ENCODE peak calls at places on chromosomes 4 and X, in ten cellular contexts. J, S, G, M, F, E, P, I, W and Q are unnamed samples.

GRCh38 chrX:77652095-77652494 is 133.9 kb downstream of the ATRX start:
- DNase-seq in J (no peak), F (no peak), P (no peak), M (no peak), S (no peak), G (no peak), W (no peak), I (no peak), E (no peak), Q (no peak)

GRCh38 chr4:122533841-122534240 is 77.3 kb upstream of the IL2 start:
- DNase-seq in P (no peak), E (no peak), G (no peak), S (no peak), J (no peak), I (no peak), W (no peak), F (no peak), M (no peak), Q (no peak)

GRCh38 chr4:173461170-173461569 is 62.3 kb upstream of the SCRG1 start:
- DNase-seq in P (no peak), G (no peak), J (no peak), M (peak; percentile 31), I (no peak), S (no peak), E (peak; percentile 62), W (no peak), F (no peak), Q (no peak)

GRCh38 chrX:100928660-100929613 is at the start of gene XKRX:
- DNase-seq in J (peak; percentile 35), P (peak; percentile 71), W (peak; percentile 91), M (peak; percentile 39), G (peak; percentile 19), E (peak; percentile 40), I (peak; percentile 80), F (no peak), S (peak; percentile 23), Q (peak; percentile 78)

GRCh38 chr4:182906786-182907185 is 10.4 kb downstream of the DCTD start:
- DNase-seq in S (no peak), W (no peak), P (no peak), E (no peak), F (no peak), J (no peak), M (no peak), G (no peak), I (no peak), Q (no peak)

GRCh38 chrX:119407681-119408080 is 8.5 kb downstream of the SLC25A43 start:
- DNase-seq in I (no peak), M (no peak), W (no peak), J (no peak), P (no peak), S (no peak), E (no peak), F (no peak), G (no peak), Q (no peak)

GRCh38 chr4:130238121-130238520 is 1142.2 kb downstream of the C4orf33 start:
- DNase-seq in S (no peak), G (no peak), J (no peak), F (no peak), M (no peak), E (peak; percentile 25), I (no peak), P (no peak), W (no peak), Q (no peak)

GRCh38 chr4:24094726-24095125 is 204.9 kb upstream of the PPARGC1A start:
- DNase-seq in G (no peak), I (no peak), P (no peak), E (no peak), J (no peak), W (no peak), S (no peak), F (no peak), M (no peak), Q (no peak)

GRCh38 chr4:75142377-75142776 is 209.5 kb downstream of the PARM1 start:
- DNase-seq in E (peak; percentile 43), G (no peak), M (peak; percentile 3), I (no peak), S (no peak), F (no peak), W (no peak), P (no peak), J (no peak), Q (no peak)

GRCh38 chr4:17705107-17705506 is 76.3 kb downstream of the FAM184B start:
- DNase-seq in E (no peak), I (peak; percentile 38), F (no peak), W (no peak), S (no peak), M (no peak), J (no peak), P (no peak), G (no peak), Q (no peak)

GRCh38 chr4:112515278-112516075 is 503 bp downstream of the NEUROG2 start:
- DNase-seq in S (peak; percentile 27), E (peak; percentile 18), G (no peak), F (peak; percentile 57), W (peak; percentile 81), J (no peak), M (peak; percentile 47), P (no peak), I (no peak), Q (peak; percentile 79)

GRCh38 chrX:134821901-134822300 is 163.6 kb upstream of the PLAC1 start:
- DNase-seq in G (no peak), J (no peak), I (no peak), W (no peak), E (no peak), M (no peak), P (no peak), S (no peak), F (no peak), Q (no peak)

GRCh38 chrX:15356444-15356843 is 21.1 kb upstream of the PIGA start:
- DNase-seq in F (no peak), I (no peak), S (no peak), G (no peak), M (no peak), W (no peak), P (no peak), J (no peak), E (no peak), Q (no peak)

GRCh38 chr4:108351806-108352205 is 183.1 kb upstream of the LEF1 start:
- DNase-seq in P (no peak), W (no peak), J (no peak), E (no peak), M (no peak), S (no peak), G (no peak), I (no peak), F (no peak), Q (no peak)

GRCh38 chr4:74117024-74117534 is 18.1 kb upstream of the CXCL2 start:
- DNase-seq in P (peak; percentile 49), G (peak; percentile 70), F (no peak), S (peak; percentile 93), I (peak; percentile 64), M (peak; percentile 95), W (no peak), J (peak; percentile 73), E (peak; percentile 98), Q (no peak)

GRCh38 chrX:129787336-129788055 is 7.7 kb downstream of the SASH3 start:
- DNase-seq in S (no peak), P (no peak), F (no peak), E (no peak), G (no peak), I (no peak), W (no peak), M (no peak), J (no peak), Q (no peak)

GRCh38 chrX:129788527-129788926 is 8.8 kb downstream of the SASH3 start:
- DNase-seq in W (no peak), E (no peak), I (no peak), S (no peak), P (no peak), G (no peak), M (no peak), J (no peak), F (no peak), Q (no peak)

GRCh38 chrX:129783176-129783776 is 3.5 kb downstream of the SASH3 start:
- DNase-seq in J (no peak), F (no peak), E (no peak), G (no peak), I (no peak), W (no peak), P (no peak), M (no peak), S (no peak), Q (no peak)

GRCh38 chrX:129785160-129785947 is 5.6 kb downstream of the SASH3 start:
- DNase-seq in J (no peak), W (no peak), F (no peak), M (no peak), P (no peak), I (no peak), E (no peak), S (no peak), G (no peak), Q (no peak)

GRCh38 chrX:129786210-129786651 is 6.5 kb downstream of the SASH3 start:
- DNase-seq in S (no peak), J (no peak), F (no peak), M (no peak), I (no peak), W (no peak), P (peak; percentile 24), G (no peak), E (no peak), Q (no peak)
- H3K4me1 ChIP-seq in S (no peaks in the 10 kb centered on the region), J (no peaks in the 10 kb centered on the region), F (no peaks in the 10 kb centered on the region), M (no peaks in the 10 kb centered on the region), I (no peaks in the 10 kb centered on the region), W (no peaks in the 10 kb centered on the region), P (no peaks in the 10 kb centered on the region), G (no peaks in the 10 kb centered on the region), E (no peaks in the 10 kb centered on the region), Q (peaks cover 4% of the 10 kb centered on the region)

DNA sequence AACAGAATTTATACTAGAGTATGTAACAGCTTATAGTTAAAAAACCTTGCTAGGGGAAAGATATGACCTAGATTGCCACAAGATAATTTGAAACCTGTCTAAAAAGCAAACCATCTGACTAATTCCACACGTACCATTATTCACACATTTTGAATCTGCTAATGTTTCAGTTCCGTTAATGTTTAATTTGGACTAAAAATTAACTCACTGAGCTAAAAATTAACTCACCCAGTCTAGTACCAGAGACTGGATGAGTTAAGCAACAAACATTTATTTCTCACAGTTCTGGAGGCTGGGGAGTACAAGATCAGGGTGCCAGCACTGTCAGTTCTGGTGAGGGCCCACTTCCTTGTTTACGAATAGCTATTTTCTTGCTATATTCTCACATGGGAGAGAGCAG is 231.5 kb upstream of the DIAPH2 start:
- DNase-seq in J (no peak), M (no peak), I (no peak), F (no peak), W (no peak), S (peak; percentile 54), E (no peak), P (no peak), G (no peak), Q (no peak)
- H3K27ac ChIP-seq in J (no peak overlapping the region), M (no peak overlapping the region), I (no peak overlapping the region), F (no peak overlapping the region), W (no peak overlapping the region), S (peak overlapping the region; percentile 59), E (no peak overlapping the region), P (no peak overlapping the region), G (no peak overlapping the region), Q (no peak overlapping the region)

GRCh38 chr4:94892051-94892450 is 134.3 kb downstream of the BMPR1B start:
- DNase-seq in P (no peak), W (no peak), M (no peak), J (no peak), F (no peak), E (peak; percentile 19), G (no peak), S (peak; percentile 78), I (no peak), Q (no peak)
- TF ChIP-seq CTCF in P (no peak), W (peak; percentile 29), M (no peak), J (peak; percentile 9), F (no peak), E (peak; percentile 22), G (no peak), S (peak; percentile 12), I (no peak), Q (no peak)

GRCh38 chr4:2744576-2745270 is 11.4 kb downstream of the TNIP2 start:
- DNase-seq in F (no peak), E (no peak), W (no peak), J (no peak), S (no peak), I (no peak), G (no peak), M (no peak), P (no peak), Q (no peak)
- H3K4me1 ChIP-seq in F (peaks cover 4% of the 10 kb centered on the region), E (peaks cover 24% of the 10 kb centered on the region), W (no peaks in the 10 kb centered on the region), J (no peaks in the 10 kb centered on the region), S (peaks cover 20% of the 10 kb centered on the region), I (peaks cover 13% of the 10 kb centered on the region), G (no peaks in the 10 kb centered on the region), M (peaks cover 21% of the 10 kb centered on the region), P (no peaks in the 10 kb centered on the region), Q (peaks cover 29% of the 10 kb centered on the region)